ENCODE peak calls at places on chromosomes 1 and 21, in eight cellular contexts. One of them, this sample, is unnamed.
A peak's percentile ranks its signal among the peaks of the same experiment; 100 is the strongest.

GRCh38 chr1:15808955-15809354 is 1.5 kb upstream of the UQCRHL start:
- DNase-seq in iPS-NIHi11: no peak
- DNase-seq in astrocyte: no peak
- DNase-seq in psoas muscle: no peak
- DNase-seq in ureter: no peak
- DNase-seq in CD8-positive, alpha-beta memory T cell: no peak
- DNase-seq in GM12878: no peak
- DNase-seq in DMS53: no peak
- DNase-seq in this sample: no peak

GRCh38 chr1:182507685-182508084 is 57.7 kb downstream of the RGSL1 start:
- DNase-seq in DMS53: no peak
- DNase-seq in ureter: no peak
- DNase-seq in psoas muscle: no peak
- DNase-seq in GM12878: no peak
- DNase-seq in CD8-positive, alpha-beta memory T cell: no peak
- DNase-seq in iPS-NIHi11: no peak
- DNase-seq in astrocyte: no peak
- DNase-seq in this sample: no peak

GRCh38 chr1:203720253-203720652 is 44.7 kb upstream of the LAX1 start:
- DNase-seq in CD8-positive, alpha-beta memory T cell: no peak
- DNase-seq in DMS53: peak; percentile 77
- DNase-seq in GM12878: no peak
- DNase-seq in ureter: no peak
- DNase-seq in iPS-NIHi11: no peak
- DNase-seq in psoas muscle: no peak
- DNase-seq in astrocyte: no peak
- DNase-seq in this sample: no peak

GRCh38 chr1:33342041-33342723 is 21.3 kb upstream of the A3GALT2 start:
- DNase-seq in psoas muscle: peak; percentile 91
- DNase-seq in ureter: peak; percentile 81
- DNase-seq in astrocyte: peak; percentile 98
- DNase-seq in DMS53: peak; percentile 99
- DNase-seq in CD8-positive, alpha-beta memory T cell: no peak
- DNase-seq in GM12878: peak; percentile 33
- DNase-seq in iPS-NIHi11: peak; percentile 56
- DNase-seq in this sample: peak; percentile 55

GRCh38 chr1:114586513-114587047 is 5.2 kb upstream of the BCAS2 start:
- DNase-seq in ureter: no peak
- DNase-seq in psoas muscle: no peak
- DNase-seq in astrocyte: no peak
- DNase-seq in GM12878: no peak
- DNase-seq in CD8-positive, alpha-beta memory T cell: no peak
- DNase-seq in DMS53: no peak
- DNase-seq in iPS-NIHi11: no peak
- DNase-seq in this sample: no peak

GRCh38 chr21:40118527-40118926 is 251.3 kb downstream of the PCP4 start:
- DNase-seq in ureter: no peak
- DNase-seq in iPS-NIHi11: no peak
- DNase-seq in psoas muscle: no peak
- DNase-seq in astrocyte: no peak
- DNase-seq in GM12878: no peak
- DNase-seq in DMS53: peak; percentile 85
- DNase-seq in CD8-positive, alpha-beta memory T cell: no peak
- DNase-seq in this sample: no peak

GRCh38 chr1:230935852-230936251 is 42.8 kb downstream of the TTC13 start:
- DNase-seq in astrocyte: no peak
- DNase-seq in CD8-positive, alpha-beta memory T cell: no peak
- DNase-seq in psoas muscle: no peak
- DNase-seq in GM12878: no peak
- DNase-seq in iPS-NIHi11: no peak
- DNase-seq in DMS53: no peak
- DNase-seq in ureter: no peak
- DNase-seq in this sample: no peak

GRCh38 chr1:13664451-13664850 is 35.5 kb upstream of the PRDM2 start:
- DNase-seq in astrocyte: no peak
- DNase-seq in CD8-positive, alpha-beta memory T cell: no peak
- DNase-seq in DMS53: no peak
- DNase-seq in psoas muscle: no peak
- DNase-seq in ureter: no peak
- DNase-seq in GM12878: peak; percentile 40
- DNase-seq in iPS-NIHi11: no peak
- DNase-seq in this sample: no peak

GRCh38 chr1:109383087-109383779 is 14.5 kb downstream of the SORT1 start:
- DNase-seq in ureter: no peak
- DNase-seq in iPS-NIHi11: peak; percentile 41
- DNase-seq in astrocyte: no peak
- DNase-seq in GM12878: no peak
- DNase-seq in DMS53: no peak
- DNase-seq in psoas muscle: no peak
- DNase-seq in CD8-positive, alpha-beta memory T cell: no peak
- DNase-seq in this sample: no peak

GRCh38 chr1:15835205-15835740 is 12.2 kb upstream of the SPEN start:
- DNase-seq in CD8-positive, alpha-beta memory T cell: no peak
- DNase-seq in psoas muscle: no peak
- DNase-seq in astrocyte: peak; percentile 19
- DNase-seq in GM12878: no peak
- DNase-seq in iPS-NIHi11: no peak
- DNase-seq in DMS53: peak; percentile 86
- DNase-seq in ureter: no peak
- DNase-seq in this sample: no peak

GRCh38 chr1:10007161-10007560 is 10.1 kb downstream of the RBP7 start:
- DNase-seq in psoas muscle: no peak
- DNase-seq in DMS53: no peak
- DNase-seq in iPS-NIHi11: no peak
- DNase-seq in astrocyte: no peak
- DNase-seq in CD8-positive, alpha-beta memory T cell: no peak
- DNase-seq in ureter: no peak
- DNase-seq in GM12878: no peak
- DNase-seq in this sample: no peak

GRCh38 chr1:236156512-236157208 is 14.3 kb downstream of the GPR137B start:
- DNase-seq in astrocyte: no peak
- DNase-seq in psoas muscle: no peak
- DNase-seq in DMS53: no peak
- DNase-seq in CD8-positive, alpha-beta memory T cell: no peak
- DNase-seq in iPS-NIHi11: no peak
- DNase-seq in GM12878: peak; percentile 99
- DNase-seq in ureter: no peak
- DNase-seq in this sample: no peak

GRCh38 chr1:165855010-165855838 is 27.8 kb downstream of the UCK2 start:
- DNase-seq in iPS-NIHi11: no peak
- DNase-seq in CD8-positive, alpha-beta memory T cell: no peak
- DNase-seq in DMS53: no peak
- DNase-seq in astrocyte: no peak
- DNase-seq in psoas muscle: no peak
- DNase-seq in GM12878: no peak
- DNase-seq in ureter: no peak
- DNase-seq in this sample: no peak

GRCh38 chr1:176466514-176466913 is 3.5 kb downstream of the PAPPA2 start:
- DNase-seq in GM12878: no peak
- DNase-seq in iPS-NIHi11: peak; percentile 62
- DNase-seq in psoas muscle: no peak
- DNase-seq in ureter: no peak
- DNase-seq in CD8-positive, alpha-beta memory T cell: no peak
- DNase-seq in DMS53: peak; percentile 44
- DNase-seq in astrocyte: no peak
- DNase-seq in this sample: no peak

GRCh38 chr21:28687571-28687970 is 305.1 kb downstream of the LTN1 start:
- DNase-seq in CD8-positive, alpha-beta memory T cell: no peak
- DNase-seq in ureter: no peak
- DNase-seq in GM12878: no peak
- DNase-seq in psoas muscle: no peak
- DNase-seq in iPS-NIHi11: no peak
- DNase-seq in astrocyte: no peak
- DNase-seq in DMS53: peak; percentile 24
- DNase-seq in this sample: no peak

GRCh38 chr1:46173361-46173856 is 1.5 kb upstream of the TSPAN1 start:
- DNase-seq in astrocyte: peak; percentile 22
- DNase-seq in iPS-NIHi11: no peak
- DNase-seq in CD8-positive, alpha-beta memory T cell: no peak
- DNase-seq in GM12878: no peak
- DNase-seq in psoas muscle: no peak
- DNase-seq in DMS53: peak; percentile 75
- DNase-seq in ureter: no peak
- DNase-seq in this sample: peak; percentile 38

GRCh38 chr1:43048601-43049011 is 89.9 kb upstream of the SLC2A1 start:
- DNase-seq in DMS53: no peak
- DNase-seq in GM12878: no peak
- DNase-seq in iPS-NIHi11: no peak
- DNase-seq in psoas muscle: no peak
- DNase-seq in ureter: no peak
- DNase-seq in astrocyte: no peak
- DNase-seq in CD8-positive, alpha-beta memory T cell: no peak
- DNase-seq in this sample: no peak

GRCh38 chr21:45467221-45467779 is 62.3 kb downstream of the COL18A1 start:
- DNase-seq in CD8-positive, alpha-beta memory T cell: no peak
- DNase-seq in ureter: no peak
- DNase-seq in astrocyte: peak; percentile 27
- DNase-seq in GM12878: no peak
- DNase-seq in DMS53: no peak
- DNase-seq in iPS-NIHi11: no peak
- DNase-seq in psoas muscle: peak; percentile 43
- DNase-seq in this sample: no peak

GRCh38 chr1:175221548-175222175 is 29.1 kb upstream of the KIAA0040 start:
- DNase-seq in psoas muscle: no peak
- DNase-seq in CD8-positive, alpha-beta memory T cell: no peak
- DNase-seq in DMS53: no peak
- DNase-seq in GM12878: no peak
- DNase-seq in iPS-NIHi11: peak; percentile 74
- DNase-seq in ureter: no peak
- DNase-seq in astrocyte: peak; percentile 1
- DNase-seq in this sample: no peak

GRCh38 chr1:27536004-27536757 is 46.2 kb upstream of the WASF2 start:
- DNase-seq in psoas muscle: no peak
- DNase-seq in astrocyte: no peak
- DNase-seq in ureter: no peak
- DNase-seq in DMS53: no peak
- DNase-seq in iPS-NIHi11: no peak
- DNase-seq in CD8-positive, alpha-beta memory T cell: no peak
- DNase-seq in GM12878: no peak
- DNase-seq in this sample: peak; percentile 36

GRCh38 chr1:23567996-23568607 is 8.8 kb upstream of the ID3 start:
- DNase-seq in ureter: no peak
- DNase-seq in GM12878: no peak
- DNase-seq in psoas muscle: no peak
- DNase-seq in iPS-NIHi11: no peak
- DNase-seq in CD8-positive, alpha-beta memory T cell: no peak
- DNase-seq in astrocyte: no peak
- DNase-seq in DMS53: peak; percentile 61
- DNase-seq in this sample: peak; percentile 46

GRCh38 chr1:42983253-42983652 is 24.6 kb upstream of the SLC2A1 start:
- DNase-seq in DMS53: no peak
- DNase-seq in astrocyte: no peak
- DNase-seq in CD8-positive, alpha-beta memory T cell: no peak
- DNase-seq in GM12878: no peak
- DNase-seq in iPS-NIHi11: no peak
- DNase-seq in ureter: no peak
- DNase-seq in psoas muscle: no peak
- DNase-seq in this sample: peak; percentile 7

GRCh38 chr1:197692965-197693364 is 82.3 kb downstream of the DENND1B start:
- DNase-seq in ureter: no peak
- DNase-seq in iPS-NIHi11: no peak
- DNase-seq in DMS53: peak; percentile 40
- DNase-seq in astrocyte: peak; percentile 5
- DNase-seq in CD8-positive, alpha-beta memory T cell: no peak
- DNase-seq in GM12878: no peak
- DNase-seq in psoas muscle: no peak
- DNase-seq in this sample: no peak

GRCh38 chr21:46057710-46058241 is 40.1 kb upstream of the COL6A2 start:
- DNase-seq in CD8-positive, alpha-beta memory T cell: no peak
- DNase-seq in ureter: no peak
- DNase-seq in psoas muscle: no peak
- DNase-seq in GM12878: no peak
- DNase-seq in iPS-NIHi11: no peak
- DNase-seq in DMS53: no peak
- DNase-seq in astrocyte: no peak
- DNase-seq in this sample: no peak

GRCh38 chr1:225815526-225816178 is 5.7 kb downstream of the EPHX1 start:
- DNase-seq in ureter: no peak
- DNase-seq in astrocyte: no peak
- DNase-seq in psoas muscle: no peak
- DNase-seq in CD8-positive, alpha-beta memory T cell: no peak
- DNase-seq in GM12878: no peak
- DNase-seq in iPS-NIHi11: no peak
- DNase-seq in DMS53: no peak
- DNase-seq in this sample: no peak

GRCh38 chr1:890661-891060 is 33.1 kb upstream of the SAMD11 start:
- DNase-seq in DMS53: no peak
- DNase-seq in GM12878: no peak
- DNase-seq in iPS-NIHi11: no peak
- DNase-seq in CD8-positive, alpha-beta memory T cell: no peak
- DNase-seq in astrocyte: no peak
- DNase-seq in psoas muscle: no peak
- DNase-seq in ureter: no peak
- DNase-seq in this sample: no peak

GRCh38 chr1:160853014-160853413 is 9.7 kb downstream of the CD244 start:
- DNase-seq in DMS53: no peak
- DNase-seq in GM12878: no peak
- DNase-seq in iPS-NIHi11: no peak
- DNase-seq in ureter: no peak
- DNase-seq in CD8-positive, alpha-beta memory T cell: no peak
- DNase-seq in psoas muscle: no peak
- DNase-seq in astrocyte: no peak
- DNase-seq in this sample: no peak

GRCh38 chr1:230822092-230822581 is 46.2 kb downstream of the C1orf198 start:
- DNase-seq in GM12878: no peak
- DNase-seq in astrocyte: no peak
- DNase-seq in psoas muscle: peak; percentile 75
- DNase-seq in DMS53: no peak
- DNase-seq in ureter: no peak
- DNase-seq in CD8-positive, alpha-beta memory T cell: no peak
- DNase-seq in iPS-NIHi11: no peak
- DNase-seq in this sample: no peak

GRCh38 chr1:23810818-23811420 is 10.4 kb upstream of the GALE start:
- DNase-seq in ureter: no peak
- DNase-seq in GM12878: peak; percentile 59
- DNase-seq in astrocyte: no peak
- DNase-seq in DMS53: peak; percentile 55
- DNase-seq in CD8-positive, alpha-beta memory T cell: peak; percentile 52
- DNase-seq in psoas muscle: peak; percentile 56
- DNase-seq in iPS-NIHi11: peak; percentile 84
- DNase-seq in this sample: no peak

GRCh38 chr1:51930329-51930728 is 51.8 kb upstream of the NRDC start:
- DNase-seq in GM12878: no peak
- DNase-seq in iPS-NIHi11: no peak
- DNase-seq in DMS53: no peak
- DNase-seq in ureter: no peak
- DNase-seq in astrocyte: no peak
- DNase-seq in CD8-positive, alpha-beta memory T cell: no peak
- DNase-seq in psoas muscle: no peak
- DNase-seq in this sample: no peak

GRCh38 chr1:15218287-15219279 is 28.4 kb upstream of the FHAD1 start:
- DNase-seq in astrocyte: no peak
- DNase-seq in iPS-NIHi11: no peak
- DNase-seq in psoas muscle: peak; percentile 6
- DNase-seq in CD8-positive, alpha-beta memory T cell: no peak
- DNase-seq in DMS53: peak; percentile 43
- DNase-seq in ureter: no peak
- DNase-seq in GM12878: peak; percentile 7
- DNase-seq in this sample: no peak

This sample was measured in anterior cingulate cortex.